ENCODE peak calls at places on chromosome 5, in eight cellular contexts. G is right lobe of liver, P is iris pigment epithelial cell, W is EL, Z is epithelial cell of esophagus, S is T-helper 1 cell, T is sigmoid colon, U is C1 segment of cervical spinal cord. N is an unnamed sample.

GRCh38 chr5:38916802-38917201 is 71.0 kb downstream of the OSMR start:
- DNase-seq in G (no peak), T (no peak), Z (no peak), W (no peak), S (no peak), U (no peak), P (no peak), N (no peak)

GRCh38 chr5:36090033-36090432 is 23.4 kb upstream of the UGT3A2 start:
- DNase-seq in G (no peak), Z (peak), T (no peak), U (no peak), P (peak), W (peak), S (no peak), N (no peak)

GRCh38 chr5:32680183-32680582 is 30.9 kb upstream of the NPR3 start:
- DNase-seq in Z (no peak), G (no peak), P (no peak), T (no peak), U (no peak), S (no peak), W (no peak), N (no peak)

GRCh38 chr5:171543486-171543885 is 124.0 kb downstream of the FGF18 start:
- DNase-seq in S (no peak), U (no peak), Z (peak), T (no peak), G (no peak), P (no peak), W (peak), N (no peak)

GRCh38 chr5:78537821-78538220 is 110.8 kb downstream of the LHFPL2 start:
- DNase-seq in G (no peak), S (no peak), W (peak), U (peak), T (peak), Z (peak), P (peak), N (no peak)

GRCh38 chr5:128974567-128974966 is 9.3 kb downstream of the SLC27A6 start:
- DNase-seq in T (no peak), Z (peak), U (no peak), W (no peak), P (no peak), S (no peak), G (no peak), N (no peak)

GRCh38 chr5:78483809-78484521 is 123.5 kb downstream of the SCAMP1 start:
- DNase-seq in W (no peak), S (no peak), T (no peak), U (no peak), Z (peak), P (peak), G (no peak), N (no peak)

GRCh38 chr5:109844148-109844547 is 154.4 kb downstream of the MAN2A1 start:
- DNase-seq in U (no peak), G (no peak), S (no peak), T (no peak), P (peak), W (no peak), Z (no peak), N (no peak)

GRCh38 chr5:152560508-152561137 is 155.5 kb upstream of the NMUR2 start:
- DNase-seq in Z (peak), U (peak), W (peak), T (no peak), G (peak), P (peak), S (no peak), N (peak)

GRCh38 chr5:181207214-181207959 is 2.4 kb upstream of the TRIM7 start:
- DNase-seq in U (no peak), G (no peak), S (peak), W (peak), Z (peak), P (peak), T (peak), N (no peak)

GRCh38 chr5:135324897-135325650 is 74.0 kb downstream of the MACROH2A1 start:
- DNase-seq in U (no peak), S (no peak), Z (peak), W (no peak), G (no peak), P (no peak), T (no peak), N (no peak)

GRCh38 chr5:6583049-6583880 is 49.6 kb downstream of the NSUN2 start:
- DNase-seq in U (no peak), S (peak), G (peak), P (peak), Z (peak), W (no peak), T (no peak), N (peak)

GRCh38 chr5:139884144-139884543 is 88.5 kb downstream of the PSD2 start:
- DNase-seq in P (no peak), G (no peak), S (no peak), W (no peak), U (no peak), T (peak), Z (no peak), N (no peak)

GRCh38 chr5:135473956-135474670 is 22.0 kb upstream of the TIFAB start:
- DNase-seq in S (no peak), G (peak), W (no peak), Z (peak), T (peak), P (no peak), U (no peak), N (no peak)

GRCh38 chr5:137866541-137867388 is 895 bp upstream of the MYOT start:
- DNase-seq in W (no peak), U (no peak), Z (no peak), P (no peak), T (no peak), G (no peak), S (no peak), N (no peak)

GRCh38 chr5:43243270-43243669 is 51.2 kb downstream of the NIM1K start:
- DNase-seq in W (no peak), G (no peak), P (no peak), Z (no peak), U (no peak), T (no peak), S (no peak), N (no peak)

GRCh38 chr5:180645609-180646204 is 3.7 kb downstream of the FLT4 start:
- DNase-seq in G (peak), U (no peak), S (no peak), P (no peak), T (no peak), W (no peak), Z (no peak), N (no peak)

GRCh38 chr5:5752844-5753243 is 330.4 kb downstream of the ICE1 start:
- DNase-seq in W (no peak), Z (no peak), U (no peak), G (no peak), T (no peak), P (no peak), S (no peak), N (no peak)

GRCh38 chr5:43042176-43042625 is 2.1 kb upstream of the ANXA2R start:
- DNase-seq in Z (peak), G (peak), T (peak), U (peak), W (peak), P (peak), S (peak), N (peak)

GRCh38 chr5:123107343-123108240 is 18.6 kb downstream of the PRDM6 start:
- DNase-seq in G (no peak), S (no peak), Z (no peak), T (no peak), U (no peak), W (no peak), P (no peak), N (no peak)

GRCh38 chr5:122030251-122030650 is 47.8 kb downstream of the LOX start:
- DNase-seq in W (no peak), P (peak), U (no peak), Z (no peak), T (no peak), S (no peak), G (no peak), N (no peak)

GRCh38 chr5:33688041-33688980 is 203.5 kb downstream of the ADAMTS12 start:
- DNase-seq in S (no peak), P (peak), U (no peak), Z (no peak), G (no peak), T (no peak), W (no peak), N (no peak)

GRCh38 chr5:90548069-90548593 is 10.5 kb upstream of the ADGRV1 start:
- DNase-seq in P (no peak), S (no peak), W (no peak), Z (no peak), U (no peak), T (no peak), G (no peak), N (no peak)

GRCh38 chr5:143842920-143843319 is 31.0 kb downstream of the HMHB1 start:
- DNase-seq in S (no peak), G (no peak), T (no peak), W (peak), U (no peak), Z (no peak), P (no peak), N (no peak)

GRCh38 chr5:95878417-95879323 is 56.1 kb upstream of the GLRX start:
- DNase-seq in U (no peak), T (no peak), S (no peak), W (no peak), G (no peak), P (no peak), Z (peak), N (no peak)

GRCh38 chr5:82540301-82540700 is 262.1 kb upstream of the RPS23 start:
- DNase-seq in U (no peak), Z (no peak), T (no peak), W (no peak), G (no peak), S (no peak), P (peak), N (no peak)

GRCh38 chr5:10222326-10222725 is 27.4 kb downstream of the ATPSCKMT start:
- DNase-seq in Z (no peak), U (no peak), T (no peak), W (no peak), P (peak), S (no peak), G (no peak), N (no peak)

GRCh38 chr5:36444582-36444999 is 142.9 kb upstream of the RANBP3L start:
- DNase-seq in P (no peak), G (no peak), Z (peak), T (no peak), U (no peak), W (peak), S (no peak), N (peak)

GRCh38 chr5:115096034-115096769 is 73.5 kb downstream of the TRIM36 start:
- DNase-seq in S (no peak), P (peak), T (no peak), G (no peak), U (no peak), Z (peak), W (peak), N (peak)

GRCh38 chr5:177004961-177005360 is 1.6 kb downstream of the UIMC1 start:
- DNase-seq in G (no peak), Z (no peak), U (no peak), T (no peak), S (no peak), W (no peak), P (no peak), N (no peak)

GRCh38 chr5:79924936-79925893 is 65.8 kb downstream of the MTX3 start:
- DNase-seq in W (peak), T (no peak), U (no peak), S (no peak), P (peak), G (no peak), Z (peak), N (no peak)

GRCh38 chr5:172380992-172381643 is 73.2 kb downstream of the SH3PXD2B start:
- DNase-seq in S (no peak), G (peak), W (no peak), P (peak), U (peak), T (peak), Z (peak), N (peak)

GRCh38 chr5:71482132-71482531 is 26.7 kb downstream of the BDP1 start:
- DNase-seq in U (no peak), S (no peak), W (peak), G (no peak), Z (peak), T (no peak), P (peak), N (no peak)

GRCh38 chr5:79795764-79796398 is 106.2 kb downstream of the CMYA5 start:
- DNase-seq in W (peak), Z (peak), P (peak), T (no peak), G (peak), S (no peak), U (no peak), N (no peak)

GRCh38 chr5:72159501-72159911 is 52.2 kb downstream of the MAP1B start:
- DNase-seq in S (no peak), Z (peak), P (peak), W (peak), G (no peak), T (no peak), U (no peak), N (no peak)

GRCh38 chr5:34586117-34586885 is 69.8 kb upstream of the RAI14 start:
- DNase-seq in U (no peak), G (no peak), S (no peak), W (peak), T (no peak), Z (peak), P (peak), N (no peak)

N was measured in hypothalamus.